ENCODE peak calls at places on chromosome 1, in four cellular contexts. M is GM23248, L is right lobe of liver, D is body of pancreas. I is an unnamed sample. For H3K4me1, the result is how much of the 10 kb centered on the place peaks cover.

GRCh38 chr1:68175621-68176398 is 56.5 kb downstream of the WLS start:
- DNase-seq in L (no peak), D (peak), M (no peak), I (no peak)

GRCh38 chr1:44881011-44881632 is 38.1 kb upstream of the PTCH2 start:
- DNase-seq in D (no peak), M (peak), L (no peak), I (peak)

GRCh38 chr1:110312188-110313121 is 26.7 kb upstream of the RBM15 start:
- DNase-seq in D (peak), M (peak), L (peak), I (peak)

GRCh38 chr1:193685986-193686385 is 499.6 kb upstream of the B3GALT2 start:
- DNase-seq in M (no peak), L (no peak), D (no peak), I (no peak)

GRCh38 chr1:47031059-47031458 is 7.6 kb downstream of the CYP4X1 start:
- DNase-seq in M (peak), L (no peak), D (peak), I (no peak)

GRCh38 chr1:182599339-182599738 is 4.8 kb downstream of the RGS16 start:
- DNase-seq in D (no peak), L (no peak), M (peak), I (no peak)

GRCh38 chr1:68347415-68347814 is 102.3 kb downstream of the RPE65 start:
- DNase-seq in D (no peak), L (peak), M (no peak), I (no peak)

GRCh38 chr1:78721136-78721535 is 71.5 kb downstream of the IFI44 start:
- DNase-seq in L (no peak), M (no peak), D (no peak), I (no peak)

GRCh38 chr1:157117527-157118057 is 18.0 kb upstream of the ETV3L start:
- DNase-seq in D (no peak), M (no peak), L (no peak), I (no peak)

GRCh38 chr1:218498061-218498938 is 153.2 kb downstream of the TGFB2 start:
- DNase-seq in M (peak), D (no peak), L (no peak), I (no peak)

GRCh38 chr1:206808615-206809014 is 36.3 kb upstream of the IL10 start:
- DNase-seq in L (no peak), M (peak), D (no peak), I (no peak)

GRCh38 chr1:55063562-55063942 is 24.2 kb downstream of the PCSK9 start:
- DNase-seq in D (no peak), M (no peak), L (no peak), I (no peak)

GRCh38 chr1:21891621-21892479 is 45.3 kb downstream of the HSPG2 start:
- DNase-seq in M (no peak), L (peak), D (no peak), I (no peak)

GRCh38 chr1:117707371-117707770 is 101.5 kb downstream of the TENT5C start:
- DNase-seq in D (no peak), M (no peak), L (no peak), I (no peak)

GRCh38 chr1:55571767-55572166 is 356.6 kb upstream of the USP24 start:
- DNase-seq in D (no peak), M (no peak), L (no peak), I (no peak)

GRCh38 chr1:178487070-178487615 is 9.6 kb downstream of the CLEC20A start:
- DNase-seq in L (no peak), M (peak), D (no peak), I (no peak)

GRCh38 chr1:225813250-225813964 is 3.5 kb downstream of the EPHX1 start:
- DNase-seq in D (peak), L (peak), M (peak), I (peak)

GRCh38 chr1:247288341-247288740 is 32.5 kb downstream of the VN1R5 start:
- DNase-seq in L (no peak), D (peak), M (no peak), I (no peak)

GRCh38 chr1:30928171-30928570 is 19.6 kb upstream of the SDC3 start:
- DNase-seq in M (no peak), L (no peak), D (no peak), I (peak)

GRCh38 chr1:198622532-198623218 is 16.2 kb upstream of the PTPRC start:
- DNase-seq in D (no peak), M (no peak), L (no peak), I (no peak)

GRCh38 chr1:5622412-5622811 is 369.8 kb downstream of the NPHP4 start:
- DNase-seq in D (no peak), L (no peak), M (peak), I (no peak)

GRCh38 chr1:59195151-59195550 is 101.7 kb upstream of the FGGY start:
- DNase-seq in D (no peak), M (no peak), L (no peak), I (no peak)

GRCh38 chr1:208525417-208525816 is 281.2 kb upstream of the PLXNA2 start:
- DNase-seq in L (no peak), D (no peak), M (no peak), I (no peak)

GRCh38 chr1:60621524-60621923 is 460.8 kb upstream of the NFIA start:
- DNase-seq in M (no peak), L (no peak), D (no peak), I (peak)

GRCh38 chr1:186715887-186716809 is 35.9 kb upstream of the PTGS2 start:
- DNase-seq in M (peak), L (no peak), D (no peak), I (no peak)

GRCh38 chr1:100851726-100852125 is 42.9 kb downstream of the EXTL2 start:
- DNase-seq in L (no peak), D (no peak), M (peak), I (no peak)

GRCh38 chr1:30745156-30745833 is 12.3 kb downstream of the LAPTM5 start:
- DNase-seq in M (no peak), D (no peak), L (no peak), I (no peak)

GRCh38 chr1:25922633-25923567 is 16.7 kb upstream of the STMN1 start:
- DNase-seq in L (peak), D (peak), M (peak), I (peak)

GRCh38 chr1:162530318-162530984 is 31.1 kb upstream of the UAP1 start:
- DNase-seq in L (no peak), D (no peak), M (no peak), I (no peak)

GRCh38 chr1:199490804-199491527 is 536.5 kb upstream of the NR5A2 start:
- DNase-seq in L (no peak), M (peak), D (no peak), I (no peak)

GRCh38 chr1:7218210-7218832 is 433.1 kb downstream of the CAMTA1 start:
- DNase-seq in L (no peak), M (peak), D (peak), I (no peak)

DNA sequence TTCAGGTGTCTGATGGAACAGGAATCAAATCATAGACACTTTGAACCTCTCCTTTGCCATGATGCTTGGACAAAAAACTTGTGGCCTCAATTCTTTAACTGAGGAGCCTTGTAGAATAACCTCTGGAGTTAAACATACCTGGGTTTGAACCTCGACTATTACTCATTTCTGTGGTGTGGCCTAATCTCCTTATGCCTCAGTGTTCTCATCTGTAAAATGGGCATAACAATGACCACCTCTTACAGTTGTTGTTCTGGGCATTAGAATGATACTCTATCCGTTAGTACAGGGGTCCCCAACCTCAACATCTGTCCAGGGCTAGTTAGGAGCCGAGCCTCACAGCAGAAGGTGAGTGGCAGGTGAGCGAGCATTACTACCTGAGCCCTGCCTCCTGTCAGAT is 137.2 kb downstream of the ROR1 start:
- DNase-seq in M (no peak), D (no peak), L (no peak), I (no peak)
- H3K4me1 ChIP-seq in M (under half), D (half or more), L (under half), I (under half)

DNA sequence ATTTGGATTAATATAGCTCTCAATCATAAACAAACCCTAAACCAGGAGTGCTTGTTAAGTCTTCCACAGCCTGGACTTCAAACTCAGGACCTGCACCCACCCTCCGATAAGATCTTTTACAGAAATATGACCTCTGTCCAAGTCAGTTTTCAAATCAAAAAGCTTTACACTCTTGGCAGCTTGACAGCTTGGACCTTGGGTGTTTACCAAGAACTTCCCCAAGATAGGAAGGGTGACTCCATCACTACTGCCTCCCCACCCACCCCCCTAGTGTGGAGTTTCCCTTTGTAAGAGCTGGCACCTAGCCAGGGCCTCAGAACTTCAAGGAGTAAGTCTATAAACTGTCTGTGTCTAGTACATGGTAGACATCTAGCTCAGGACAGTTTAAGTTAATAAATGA is 9.6 kb downstream of the BCAR3 start:
- DNase-seq in L (no peak), M (peak), D (peak), I (no peak)
- H3K4me1 ChIP-seq in L (under half), M (half or more), D (under half), I (half or more)

GRCh38 chr1:2020310-2020655 is 1.1 kb downstream of the GABRD start:
- DNase-seq in D (no peak), L (no peak), M (no peak), I (peak)

GRCh38 chr1:2022063-2022770 is 3.1 kb downstream of the GABRD start:
- DNase-seq in D (no peak), M (no peak), L (no peak), I (no peak)

GRCh38 chr1:2023187-2023586 is 4.0 kb downstream of the GABRD start:
- DNase-seq in M (no peak), L (no peak), D (no peak), I (peak)

GRCh38 chr1:2019571-2020309 is 595 bp downstream of the GABRD start:
- DNase-seq in M (peak), D (peak), L (no peak), I (peak)

DNA sequence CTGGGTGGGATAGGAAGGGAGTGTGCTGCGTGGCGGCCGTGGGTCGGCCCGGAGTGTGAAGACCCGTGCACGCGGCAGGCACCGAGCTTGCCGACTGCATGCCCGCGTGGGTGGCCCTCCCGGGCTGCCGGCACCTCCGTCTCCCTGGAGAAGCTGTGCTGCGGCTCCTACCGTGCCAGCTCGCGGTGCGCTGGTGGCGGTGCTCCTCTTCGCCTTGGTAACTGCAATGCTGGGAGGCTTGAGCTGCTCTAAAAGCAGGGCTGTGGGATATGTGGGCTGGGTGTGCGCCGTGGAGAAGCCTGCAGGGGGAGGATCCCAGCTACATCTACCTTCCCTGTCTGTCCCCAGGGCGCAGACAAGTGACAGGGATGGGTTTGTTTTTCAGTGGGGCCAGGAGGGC is 2.4 kb downstream of the GABRD start:
- DNase-seq in M (no peak), D (no peak), L (no peak), I (no peak)
- H3K4me1 ChIP-seq in M (under half), D (under half), L (under half), I (under half)

DNA sequence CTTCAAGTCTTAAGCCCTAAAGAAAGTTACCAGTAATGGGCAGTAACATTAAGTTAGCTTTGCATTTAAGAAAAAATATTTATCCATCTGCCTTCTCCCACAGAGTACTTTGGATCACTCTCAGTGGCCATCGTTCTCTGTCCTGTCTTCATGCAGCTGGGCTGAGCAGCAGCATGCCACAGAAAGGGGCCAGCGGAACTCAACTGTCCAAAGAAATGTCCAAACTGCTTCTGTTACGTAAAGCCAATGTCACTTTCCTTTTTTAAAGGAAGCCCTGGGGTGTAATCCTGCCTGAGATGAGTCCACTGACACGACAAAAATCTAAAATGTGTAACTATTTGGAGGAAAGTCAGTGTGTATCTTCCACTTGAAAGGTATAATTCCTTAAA is 291.6 kb downstream of the SMYD3 start:
- DNase-seq in D (no peak), M (no peak), L (no peak), I (no peak)
- H3K4me1 ChIP-seq in D (under half), M (under half), L (under half), I (under half)

GRCh38 chr1:196405839-196406238 is 202.4 kb downstream of the KCNT2 start:
- DNase-seq in L (no peak), D (no peak), M (no peak), I (no peak)
- H3K4me1 ChIP-seq in L (under half), D (under half), M (under half), I (under half)